ENCODE peak calls at places on chromosome 14, in six cellular contexts. J, Q, O, E, I and X are unnamed samples.

GRCh38 chr14:100419856-100420255 is 96.7 kb downstream of the SLC25A47 start:
- DNase-seq in J (no peak), Q (peak), O (no peak), E (no peak), I (no peak), X (no peak)

GRCh38 chr14:59133202-59133601 is 55.3 kb upstream of the DAAM1 start:
- DNase-seq in J (no peak), Q (no peak), O (no peak), E (no peak), I (no peak), X (no peak)

GRCh38 chr14:56482306-56482705 is 97.3 kb upstream of the TMEM260 start:
- DNase-seq in J (no peak), Q (peak), O (no peak), E (no peak), I (no peak), X (no peak)

GRCh38 chr14:24790196-24790595 is 156.2 kb upstream of the GZMB start:
- DNase-seq in J (no peak), Q (no peak), O (no peak), E (no peak), I (no peak), X (no peak)

GRCh38 chr14:58574623-58575022 is 63.1 kb upstream of the DACT1 start:
- DNase-seq in J (no peak), Q (no peak), O (no peak), E (no peak), I (no peak), X (no peak)

GRCh38 chr14:56709201-56709600 is 101.1 kb downstream of the OTX2 start:
- DNase-seq in J (no peak), Q (no peak), O (no peak), E (no peak), I (no peak), X (no peak)

GRCh38 chr14:50064993-50065392 is 51.4 kb downstream of the VCPKMT start:
- DNase-seq in J (peak), Q (no peak), O (no peak), E (no peak), I (peak), X (no peak)

GRCh38 chr14:102923201-102923919 is 897 bp downstream of the AMN start:
- DNase-seq in J (no peak), Q (no peak), O (no peak), E (no peak), I (no peak), X (no peak)

GRCh38 chr14:61188936-61189808 is 92.0 kb downstream of the TMEM30B start:
- DNase-seq in J (peak), Q (peak), O (no peak), E (peak), I (peak), X (no peak)

GRCh38 chr14:100441271-100441947 is 118.3 kb downstream of the SLC25A47 start:
- DNase-seq in J (no peak), Q (no peak), O (no peak), E (no peak), I (no peak), X (no peak)

GRCh38 chr14:33026850-33027420 is 88.3 kb downstream of the NPAS3 start:
- DNase-seq in J (peak), Q (no peak), O (no peak), E (no peak), I (no peak), X (no peak)

GRCh38 chr14:100417466-100417865 is 94.3 kb downstream of the SLC25A47 start:
- DNase-seq in J (peak), Q (peak), O (no peak), E (no peak), I (no peak), X (peak)

GRCh38 chr14:102096569-102097188 is 9.8 kb upstream of the HSP90AA1 start:
- DNase-seq in J (peak), Q (peak), O (peak), E (peak), I (peak), X (peak)

GRCh38 chr14:59332727-59333126 is 132.5 kb downstream of the GPR135 start:
- DNase-seq in J (peak), Q (no peak), O (no peak), E (no peak), I (no peak), X (no peak)

GRCh38 chr14:68089146-68089715 is 269.7 kb downstream of the RAD51B start:
- DNase-seq in J (peak), Q (no peak), O (no peak), E (no peak), I (no peak), X (peak)

GRCh38 chr14:65377576-65377975 is 35.0 kb upstream of the FUT8 start:
- DNase-seq in J (no peak), Q (no peak), O (no peak), E (no peak), I (no peak), X (no peak)

GRCh38 chr14:61891251-61891650 is 129.0 kb downstream of the SNAPC1 start:
- DNase-seq in J (peak), Q (peak), O (no peak), E (no peak), I (no peak), X (no peak)